ENCODE peak calls at places on chromosomes 4 and X, in seven cellular contexts. Y is activated CD4-positive, alpha-beta T cell treated with anti-CD3 and anti-CD28 coated beads for 36 hours; R is left ventricle myocardium superior; T is T-helper 17 cell; I is naive B cell; E is effector memory CD8-positive, alpha-beta T cell; X is activated naive CD8-positive, alpha-beta T cell treated with anti-CD3 and anti-CD28 coated beads, Interleukin-2, amount 10 ng/mL, durations not matched to agents 7 days and 5 days. B is an unnamed sample.

GRCh38 chr4:123265443-123265842 is 131.2 kb upstream of the SPRY1 start:
- ATAC-seq in Y (no peak), R (no peak), T (no peak), I (no peak), E (no peak), X (no peak), B (no peak)

GRCh38 chr4:139973015-139973414 is 181.0 kb downstream of the MAML3 start:
- ATAC-seq in Y (no peak), R (no peak), T (no peak), I (no peak), E (no peak), X (no peak), B (no peak)

GRCh38 chr4:86762649-86763048 is 86.5 kb downstream of the SLC10A6 start:
- ATAC-seq in Y (no peak), R (no peak), T (no peak), I (no peak), E (no peak), X (no peak), B (no peak)

GRCh38 chrX:32269877-32270276 is 941.5 kb downstream of the DMD start:
- ATAC-seq in Y (no peak), R (peak), T (no peak), I (no peak), E (no peak), X (no peak), B (no peak)

GRCh38 chr4:173669460-173670179 is 139.6 kb upstream of the HAND2 start:
- ATAC-seq in Y (no peak), R (peak), T (no peak), I (no peak), E (no peak), X (no peak), B (no peak)

GRCh38 chr4:167143018-167143417 is 91.3 kb downstream of the SPOCK3 start:
- ATAC-seq in Y (no peak), R (no peak), T (no peak), I (no peak), E (no peak), X (no peak), B (no peak)

GRCh38 chr4:20376070-20376469 is 124.4 kb downstream of the SLIT2 start:
- ATAC-seq in Y (no peak), R (no peak), T (no peak), I (no peak), E (no peak), X (no peak), B (no peak)

GRCh38 chr4:94244087-94244828 is 36.6 kb downstream of the SMARCAD1 start:
- ATAC-seq in Y (no peak), R (peak), T (no peak), I (no peak), E (no peak), X (no peak), B (no peak)

GRCh38 chrX:108122748-108123147 is 31.2 kb downstream of the ATG4A start:
- ATAC-seq in Y (no peak), R (peak), T (no peak), I (no peak), E (no peak), X (no peak), B (no peak)

GRCh38 chrX:78168065-78168464 is 28.6 kb upstream of the TAF9B start:
- ATAC-seq in Y (peak), R (no peak), T (no peak), I (no peak), E (no peak), X (no peak), B (no peak)